ENCODE peak calls at places on chromosome 19, in six cellular contexts. G is bronchial epithelial cell, H is astrocyte of the cerebellum, Q is fibroblast of the aortic adventitia, B is fibroblast of pulmonary artery, T is thoracic aorta. Z is an unnamed sample.
A peak's percentile ranks its signal among the peaks of the same experiment; 100 is the strongest.

GRCh38 chr19:18486746-18487145 is 35.1 kb downstream of the ELL start:
- DNase-seq in G (no peak), H (no peak), Q (no peak), B (no peak), T (no peak), Z (no peak)

GRCh38 chr19:16025108-16026101 is 50.9 kb upstream of the TPM4 start:
- DNase-seq in G (peak; percentile 29), H (no peak), Q (peak; percentile 62), B (peak; percentile 61), T (no peak), Z (peak; percentile 19)

GRCh38 chr19:19835560-19836038 is 14.0 kb upstream of the ZNF506 start:
- DNase-seq in G (no peak), H (no peak), Q (no peak), B (no peak), T (no peak), Z (no peak)

GRCh38 chr19:47497073-47497766 is 13.2 kb upstream of the KPTN start:
- DNase-seq in G (no peak), H (no peak), Q (no peak), B (no peak), T (no peak), Z (no peak)

GRCh38 chr19:45567609-45568008 is 17.0 kb downstream of the OPA3 start:
- DNase-seq in G (no peak), H (no peak), Q (no peak), B (no peak), T (no peak), Z (no peak)

GRCh38 chr19:51365211-51366049 is 758 bp downstream of the ETFB start:
- DNase-seq in G (peak; percentile 18), H (no peak), Q (peak; percentile 55), B (peak; percentile 57), T (no peak), Z (no peak)

GRCh38 chr19:49573009-49573408 is 7.3 kb downstream of the NOSIP start:
- DNase-seq in G (no peak), H (no peak), Q (no peak), B (no peak), T (no peak), Z (no peak)

GRCh38 chr19:12834418-12834943 is at the start of gene RTBDN:
- DNase-seq in G (no peak), H (no peak), Q (no peak), B (no peak), T (no peak), Z (no peak)

GRCh38 chr19:50155520-50156109 is 7.5 kb downstream of the IZUMO2 start:
- DNase-seq in G (no peak), H (no peak), Q (no peak), B (no peak), T (no peak), Z (no peak)

GRCh38 chr19:38395381-38396127 is 7.1 kb downstream of the SPRED3 start:
- DNase-seq in G (no peak), H (no peak), Q (no peak), B (no peak), T (no peak), Z (no peak)

GRCh38 chr19:39166571-39167391 is 30.0 kb upstream of the NCCRP1 start:
- DNase-seq in G (peak; percentile 49), H (no peak), Q (no peak), B (no peak), T (no peak), Z (no peak)

GRCh38 chr19:13078897-13079541 is 23.6 kb downstream of the LYL1 start:
- DNase-seq in G (no peak), H (no peak), Q (no peak), B (no peak), T (no peak), Z (no peak)

GRCh38 chr19:57269515-57270250 is 10.6 kb upstream of the ZNF460 start:
- DNase-seq in G (peak; percentile 95), H (peak; percentile 73), Q (peak; percentile 67), B (peak; percentile 72), T (no peak), Z (peak; percentile 44)

GRCh38 chr19:45151821-45152503 is 8.8 kb downstream of the NKPD1 start:
- DNase-seq in G (no peak), H (no peak), Q (no peak), B (no peak), T (no peak), Z (no peak)

GRCh38 chr19:15318241-15318691 is 14.1 kb downstream of the BRD4 start:
- DNase-seq in G (no peak), H (no peak), Q (no peak), B (no peak), T (no peak), Z (no peak)

GRCh38 chr19:17687857-17688784 is at the start of gene UNC13A:
- DNase-seq in G (no peak), H (no peak), Q (peak; percentile 35), B (peak; percentile 48), T (no peak), Z (no peak)

GRCh38 chr19:12668937-12669271 is 2.3 kb downstream of the WDR83 start:
- DNase-seq in G (peak; percentile 51), H (peak; percentile 5), Q (peak; percentile 55), B (peak; percentile 51), T (no peak), Z (peak; percentile 15)

GRCh38 chr19:52935434-52935833 is 12.2 kb upstream of the ZNF888 start:
- DNase-seq in G (peak; percentile 39), H (no peak), Q (no peak), B (peak; percentile 20), T (no peak), Z (no peak)

GRCh38 chr19:29745253-29745652 is 30.2 kb upstream of the C19orf12 start:
- DNase-seq in G (no peak), H (no peak), Q (no peak), B (no peak), T (no peak), Z (no peak)
- TF ChIP-seq CTCF in G (no peak), H (no peak), Q (peak; percentile 13), B (peak; percentile 14), T (no peak), Z (no peak)

DNA sequence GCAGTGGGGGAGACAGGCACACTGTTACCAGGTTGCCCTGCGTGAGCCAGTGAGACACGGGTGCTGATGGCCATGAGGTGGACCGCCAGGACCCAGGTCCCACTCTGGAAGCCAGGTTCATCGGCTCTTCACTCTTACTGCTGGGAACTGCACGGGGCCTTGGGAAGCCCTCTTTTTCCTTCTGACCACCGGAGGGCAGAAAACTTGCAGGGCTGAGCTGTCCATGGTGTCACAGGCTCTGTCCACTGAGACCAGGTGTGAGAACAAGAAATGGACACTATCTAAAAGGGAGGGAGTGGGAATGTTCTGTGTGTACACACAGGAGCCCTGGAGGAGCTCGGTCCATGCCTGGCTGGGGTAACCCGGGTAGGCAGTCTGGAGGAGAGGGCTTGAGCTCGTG is 93.4 kb downstream of the UQCRFS1 start:
- DNase-seq in G (no peak), H (no peak), Q (no peak), B (no peak), T (no peak), Z (no peak)
- TF ChIP-seq CTCF in G (no peak), H (no peak), Q (peak; percentile 39), B (no peak), T (no peak), Z (peak; percentile 21)

GRCh38 chr19:48560095-48560530 is 8.1 kb downstream of the SULT2B1 start:
- DNase-seq in G (no peak), H (no peak), Q (no peak), B (no peak), T (no peak), Z (no peak)
- TF ChIP-seq CTCF in G (no peak), H (no peak), Q (no peak), B (no peak), T (no peak), Z (no peak)

DNA sequence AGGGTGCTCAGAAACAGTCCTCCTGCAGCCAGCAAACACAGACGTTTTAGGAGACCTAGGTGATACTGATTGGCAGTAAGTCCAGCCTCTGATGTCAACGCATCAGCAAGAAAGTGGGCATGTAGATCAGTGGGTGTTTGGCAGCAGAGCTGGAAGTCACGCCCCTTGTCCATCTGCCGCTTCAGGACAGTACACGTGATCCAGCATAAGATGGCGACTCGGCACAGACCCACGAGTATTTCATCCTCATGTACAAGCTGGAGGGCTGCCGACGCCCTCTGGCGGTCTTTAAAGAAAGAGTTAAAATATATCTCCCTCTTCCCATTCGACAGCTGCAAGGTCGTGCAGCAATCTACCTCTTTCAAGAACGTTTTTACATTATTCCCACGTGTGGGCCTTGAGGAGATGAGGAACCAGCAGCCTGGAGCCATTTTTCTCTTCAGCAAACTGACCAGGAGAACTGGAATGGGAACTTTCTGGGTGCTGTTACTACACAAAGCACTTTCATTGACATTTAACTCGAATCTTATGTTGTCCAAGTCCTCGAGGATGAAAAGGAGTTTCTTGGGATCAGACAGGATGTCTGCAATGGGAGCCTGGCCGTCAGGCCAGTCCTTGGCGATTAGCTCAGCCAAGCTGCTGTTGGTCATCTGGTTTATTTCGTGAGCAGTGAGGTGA is 22.3 kb downstream of the NLRP11 start:
- DNase-seq in G (peak; percentile 17), H (no peak), Q (peak; percentile 15), B (peak; percentile 53), T (no peak), Z (no peak)
- TF ChIP-seq CTCF in G (no peak), H (no peak), Q (no peak), B (peak; percentile 23), T (no peak), Z (no peak)

DNA sequence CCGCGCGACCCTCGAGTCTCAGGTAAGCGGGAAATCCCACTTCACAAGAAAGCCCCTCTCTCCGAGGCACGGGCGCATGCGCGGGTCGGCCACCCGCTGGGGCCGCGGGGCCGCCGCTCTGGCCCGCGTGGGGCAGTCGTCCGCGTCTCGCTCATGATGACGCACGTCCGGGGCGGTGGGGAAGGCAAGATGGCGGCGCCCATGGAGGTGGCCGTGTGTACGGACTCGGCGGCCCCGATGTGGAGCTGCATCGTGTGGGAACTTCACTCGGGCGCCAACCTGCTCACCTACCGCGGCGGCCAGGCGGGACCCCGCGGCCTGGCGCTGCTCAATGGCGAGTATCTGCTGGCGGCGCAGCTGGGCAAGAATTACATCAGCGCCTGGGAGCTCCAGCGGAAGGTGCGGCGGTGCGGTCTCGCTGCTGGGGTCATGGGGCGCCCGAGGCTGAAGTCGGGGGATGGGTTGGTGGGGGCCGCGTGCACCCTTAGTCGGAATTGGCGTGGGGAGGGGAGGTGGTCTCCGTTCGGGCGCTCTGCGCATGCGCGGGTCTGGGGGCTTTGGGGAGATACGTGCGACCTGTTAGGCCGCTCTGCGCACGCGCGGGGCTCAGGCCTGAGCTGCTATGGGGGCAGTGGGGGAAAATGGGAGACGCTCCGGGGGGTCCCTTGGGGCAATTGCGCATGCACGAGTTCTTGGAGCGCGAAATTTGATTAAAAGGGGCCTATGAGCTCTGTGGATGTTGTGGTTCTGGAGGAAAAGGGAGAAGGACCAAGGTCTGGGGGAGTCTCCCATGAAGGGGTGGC is at the start of gene WDR18:
- DNase-seq in G (peak; percentile 61), H (peak; percentile 70), Q (peak; percentile 79), B (peak; percentile 87), T (peak; percentile 80), Z (peak; percentile 55)
- TF ChIP-seq CTCF in G (peak; percentile 2), H (no peak), Q (no peak), B (no peak), T (no peak), Z (no peak)

DNA sequence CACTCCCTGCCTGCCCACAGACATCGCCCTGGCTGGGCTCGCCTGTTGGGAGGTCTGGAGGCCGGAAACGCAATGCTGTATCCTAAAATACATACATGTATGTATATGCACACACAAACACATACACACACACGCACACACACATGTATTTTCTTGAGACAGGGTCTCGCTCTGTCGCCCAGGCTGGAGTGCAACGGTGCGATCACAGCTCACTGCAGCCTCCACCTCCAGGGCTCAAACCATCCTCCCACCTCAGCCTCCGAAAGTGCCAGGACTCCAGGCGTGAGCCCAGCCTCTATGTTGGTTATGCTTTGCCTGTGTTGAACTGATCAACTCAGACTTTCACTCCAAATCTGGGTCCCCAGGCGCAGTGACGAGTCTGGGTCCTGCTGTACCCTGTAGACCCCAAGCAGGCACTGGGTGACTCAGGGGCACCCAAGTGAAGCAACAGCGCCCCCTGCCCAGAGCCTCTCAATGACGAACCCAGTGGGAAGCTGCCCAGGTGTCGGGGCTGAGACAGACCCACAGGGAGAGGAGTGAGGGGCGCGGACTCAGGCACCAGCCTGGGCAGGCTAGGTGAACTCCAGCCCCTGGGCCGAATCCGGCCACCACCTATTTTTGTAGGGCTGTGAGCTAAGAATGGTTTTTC is 27.4 kb upstream of the CACTIN start:
- DNase-seq in G (no peak), H (no peak), Q (no peak), B (no peak), T (no peak), Z (no peak)
- TF ChIP-seq CTCF in G (peak; percentile 14), H (no peak), Q (no peak), B (peak; percentile 9), T (no peak), Z (no peak)